ENCODE peak calls at places on chromosomes 7 and 10, in seven cellular contexts. X is GM23248; W is posterior cingulate gyrus; Q is NCI-H187 treated with DMSO at 0.1 percent for 48 hours; Z is uterus; E is stimulated activated CD4-positive, alpha-beta T cell treated with anti-CD3 and anti-CD28 coated beads, Interleukin-2, amount 100 ng/mL, for 48 hours; J is hypothalamus. G is an unnamed sample.

GRCh38 chr7:82406937-82407336 is 36.6 kb downstream of the CACNA2D1 start:
- DNase-seq in Q (no peak), X (no peak), E (no peak), Z (no peak), J (no peak), W (no peak), G (no peak)

GRCh38 chr7:52940511-52940910 is 94.9 kb upstream of the POM121L12 start:
- DNase-seq in E (no peak), W (no peak), Q (no peak), Z (no peak), J (no peak), X (no peak), G (no peak)

GRCh38 chr10:33703897-33704825 is 369.7 kb upstream of the NRP1 start:
- DNase-seq in Q (no peak), X (peak), Z (no peak), W (no peak), J (no peak), E (no peak), G (no peak)

GRCh38 chr10:1978593-1978992 is 241.3 kb upstream of the ADARB2 start:
- DNase-seq in W (no peak), X (no peak), J (no peak), Z (no peak), E (no peak), Q (no peak), G (no peak)

GRCh38 chr10:34526186-34526585 is 288.9 kb downstream of the PARD3 start:
- DNase-seq in E (no peak), W (no peak), X (peak), J (no peak), Z (no peak), Q (no peak), G (no peak)

GRCh38 chr10:133166828-133167692 is 7.0 kb downstream of the KNDC1 start:
- DNase-seq in X (no peak), J (no peak), W (no peak), Q (no peak), Z (no peak), E (no peak), G (no peak)

GRCh38 chr7:100598425-100598824 is 3.7 kb upstream of the PCOLCE start:
- DNase-seq in E (no peak), Z (no peak), Q (no peak), X (peak), W (no peak), J (no peak), G (no peak)

GRCh38 chr10:1367938-1368697 is 311.9 kb downstream of the WDR37 start:
- DNase-seq in Z (no peak), E (no peak), X (no peak), W (no peak), Q (no peak), J (no peak), G (no peak)

GRCh38 chr10:103231047-103231551 is 14.6 kb upstream of the RPEL1 start:
- DNase-seq in X (peak), W (no peak), Z (no peak), E (no peak), Q (no peak), J (no peak), G (no peak)

GRCh38 chr10:472241-472910 is 217.1 kb downstream of the DIP2C start:
- DNase-seq in E (no peak), Z (no peak), X (no peak), Q (no peak), W (no peak), J (no peak), G (no peak)

GRCh38 chr7:37438879-37439278 is 9.8 kb downstream of the ELMO1 start:
- DNase-seq in J (no peak), E (no peak), W (no peak), X (no peak), Q (peak), Z (no peak), G (no peak)

GRCh38 chr10:79130255-79130654 is 61.5 kb downstream of the ZMIZ1 start:
- DNase-seq in Q (no peak), X (no peak), E (no peak), Z (no peak), J (no peak), W (no peak), G (no peak)

GRCh38 chr10:97682042-97682441 is 5.0 kb downstream of the AVPI1 start:
- DNase-seq in X (no peak), Z (no peak), Q (no peak), J (no peak), W (no peak), E (no peak), G (no peak)

GRCh38 chr7:11213246-11213645 is 239.6 kb downstream of the PHF14 start:
- DNase-seq in X (no peak), E (no peak), Z (no peak), W (no peak), Q (no peak), J (no peak), G (no peak)